ENCODE peak calls at places on chromosomes 7 and 10, in four cellular contexts. One of them, this sample, is unnamed. For H3K36me3, the result is how much of the 10 kb centered on the place peaks cover.

GRCh38 chr10:129843702-129844101 is 120.4 kb downstream of the EBF3 start:
- DNase-seq in stomach: no peak
- DNase-seq in right lobe of liver: no peak
- DNase-seq in heart right ventricle: no peak
- DNase-seq in this sample: no peak

GRCh38 chr7:92735707-92736106 is 100.7 kb downstream of the CDK6 start:
- DNase-seq in stomach: no peak
- DNase-seq in right lobe of liver: no peak
- DNase-seq in heart right ventricle: no peak
- DNase-seq in this sample: no peak

GRCh38 chr7:55055479-55055878 is 36.7 kb downstream of the EGFR start:
- DNase-seq in stomach: no peak
- DNase-seq in right lobe of liver: no peak
- DNase-seq in heart right ventricle: no peak
- DNase-seq in this sample: no peak

GRCh38 chr10:77195101-77195500 is 442.5 kb downstream of the KCNMA1 start:
- DNase-seq in stomach: no peak
- DNase-seq in right lobe of liver: no peak
- DNase-seq in heart right ventricle: no peak
- DNase-seq in this sample: no peak

GRCh38 chr10:118041316-118041715 is 5.4 kb downstream of the RAB11FIP2 start:
- DNase-seq in stomach: no peak
- DNase-seq in right lobe of liver: no peak
- DNase-seq in heart right ventricle: no peak
- DNase-seq in this sample: no peak

GRCh38 chr7:84125654-84126053 is 68.9 kb downstream of the SEMA3A start:
- DNase-seq in stomach: no peak
- DNase-seq in right lobe of liver: no peak
- DNase-seq in heart right ventricle: no peak
- DNase-seq in this sample: no peak

GRCh38 chr10:132364594-132364970 is 32.4 kb upstream of the PWWP2B start:
- DNase-seq in stomach: no peak
- DNase-seq in right lobe of liver: no peak
- DNase-seq in heart right ventricle: no peak
- DNase-seq in this sample: no peak

GRCh38 chr10:103512591-103513382 is 19.3 kb downstream of the NEURL1 start:
- DNase-seq in stomach: peak
- DNase-seq in right lobe of liver: no peak
- DNase-seq in heart right ventricle: no peak
- DNase-seq in this sample: no peak

GRCh38 chr10:106082865-106083264 is 1081.6 kb downstream of the SORCS1 start:
- DNase-seq in stomach: no peak
- DNase-seq in right lobe of liver: no peak
- DNase-seq in heart right ventricle: no peak
- DNase-seq in this sample: no peak

GRCh38 chr10:45582386-45582781 is 90.2 kb downstream of the ZFAND4 start:
- DNase-seq in stomach: no peak
- DNase-seq in right lobe of liver: no peak
- DNase-seq in heart right ventricle: no peak
- DNase-seq in this sample: no peak

GRCh38 chr7:102883098-102883860 is 29.5 kb upstream of the LRRC17 start:
- DNase-seq in stomach: no peak
- DNase-seq in right lobe of liver: no peak
- DNase-seq in heart right ventricle: no peak
- DNase-seq in this sample: no peak

GRCh38 chr10:110007701-110008517 is at the start of gene ADD3:
- DNase-seq in stomach: peak
- DNase-seq in right lobe of liver: peak
- DNase-seq in heart right ventricle: peak
- DNase-seq in this sample: peak

GRCh38 chr10:71253981-71254818 is 41.8 kb downstream of the UNC5B start:
- DNase-seq in stomach: no peak
- DNase-seq in right lobe of liver: no peak
- DNase-seq in heart right ventricle: no peak
- DNase-seq in this sample: no peak

GRCh38 chr7:66205736-66206080 is 574 bp downstream of the TPST1 start:
- DNase-seq in stomach: no peak
- DNase-seq in right lobe of liver: peak
- DNase-seq in heart right ventricle: no peak
- DNase-seq in this sample: no peak

GRCh38 chr7:155811560-155811894 is 736 bp downstream of the SHH start:
- DNase-seq in stomach: peak
- DNase-seq in right lobe of liver: no peak
- DNase-seq in heart right ventricle: no peak
- DNase-seq in this sample: no peak

GRCh38 chr10:70753841-70754621 is 31.1 kb downstream of the TBATA start:
- DNase-seq in stomach: no peak
- DNase-seq in right lobe of liver: no peak
- DNase-seq in heart right ventricle: no peak
- DNase-seq in this sample: no peak

GRCh38 chr10:112222799-112223198 is 39.2 kb upstream of the GPAM start:
- DNase-seq in stomach: no peak
- DNase-seq in right lobe of liver: no peak
- DNase-seq in heart right ventricle: no peak
- DNase-seq in this sample: no peak

GRCh38 chr7:85222522-85222921 is 35.7 kb upstream of the SEMA3D start:
- DNase-seq in stomach: no peak
- DNase-seq in right lobe of liver: no peak
- DNase-seq in heart right ventricle: no peak
- DNase-seq in this sample: no peak

GRCh38 chr10:64959116-64959515 is 1437.9 kb downstream of the REEP3 start:
- DNase-seq in stomach: no peak
- DNase-seq in right lobe of liver: no peak
- DNase-seq in heart right ventricle: no peak
- DNase-seq in this sample: no peak

GRCh38 chr10:125786547-125786946 is 10.9 kb upstream of the MMP21 start:
- DNase-seq in stomach: no peak
- DNase-seq in right lobe of liver: no peak
- DNase-seq in heart right ventricle: no peak
- DNase-seq in this sample: no peak

GRCh38 chr10:70925377-70926214 is 37.2 kb upstream of the PCBD1 start:
- DNase-seq in stomach: peak
- DNase-seq in right lobe of liver: peak
- DNase-seq in heart right ventricle: peak
- DNase-seq in this sample: no peak

GRCh38 chr7:121985476-121985875 is 112.5 kb downstream of the PTPRZ1 start:
- DNase-seq in stomach: no peak
- DNase-seq in right lobe of liver: no peak
- DNase-seq in heart right ventricle: no peak
- DNase-seq in this sample: no peak

GRCh38 chr7:133534816-133535215 is 281.9 kb downstream of the EXOC4 start:
- DNase-seq in stomach: no peak
- DNase-seq in right lobe of liver: no peak
- DNase-seq in heart right ventricle: no peak
- DNase-seq in this sample: no peak

GRCh38 chr10:89367529-89367928 is 10.3 kb upstream of the IFIT1B start:
- DNase-seq in stomach: no peak
- DNase-seq in right lobe of liver: no peak
- DNase-seq in heart right ventricle: no peak
- DNase-seq in this sample: no peak

GRCh38 chr10:84166620-84167288 is 6.8 kb upstream of the GPR15LG start:
- DNase-seq in stomach: no peak
- DNase-seq in right lobe of liver: no peak
- DNase-seq in heart right ventricle: no peak
- DNase-seq in this sample: no peak

GRCh38 chr10:119469325-119469707 is 73.2 kb downstream of the RGS10 start:
- DNase-seq in stomach: no peak
- DNase-seq in right lobe of liver: no peak
- DNase-seq in heart right ventricle: no peak
- DNase-seq in this sample: no peak
- H3K27ac ChIP-seq in stomach: no peak
- H3K27ac ChIP-seq in right lobe of liver: no peak
- H3K27ac ChIP-seq in heart right ventricle: no peak
- H3K27ac ChIP-seq in this sample: no peak

GRCh38 chr10:5283305-5284158 is 81.2 kb upstream of the UCN3 start:
- DNase-seq in stomach: peak
- DNase-seq in right lobe of liver: peak
- DNase-seq in heart right ventricle: peak
- DNase-seq in this sample: no peak

GRCh38 chr10:5284311-5285057 is 80.3 kb upstream of the UCN3 start:
- DNase-seq in stomach: no peak
- DNase-seq in right lobe of liver: no peak
- DNase-seq in heart right ventricle: no peak
- DNase-seq in this sample: no peak

GRCh38 chr10:5282137-5282536 is 82.6 kb upstream of the UCN3 start:
- DNase-seq in stomach: no peak
- DNase-seq in right lobe of liver: no peak
- DNase-seq in heart right ventricle: no peak
- DNase-seq in this sample: peak

GRCh38 chr10:5288359-5288758 is 76.4 kb upstream of the UCN3 start:
- DNase-seq in stomach: no peak
- DNase-seq in right lobe of liver: no peak
- DNase-seq in heart right ventricle: no peak
- DNase-seq in this sample: no peak

GRCh38 chr10:5285186-5285585 is 79.6 kb upstream of the UCN3 start:
- DNase-seq in stomach: no peak
- DNase-seq in right lobe of liver: no peak
- DNase-seq in heart right ventricle: no peak
- DNase-seq in this sample: no peak
- H3K36me3 ChIP-seq in stomach: under half
- H3K36me3 ChIP-seq in right lobe of liver: under half
- H3K36me3 ChIP-seq in heart right ventricle: under half
- H3K36me3 ChIP-seq in this sample: under half

DNA sequence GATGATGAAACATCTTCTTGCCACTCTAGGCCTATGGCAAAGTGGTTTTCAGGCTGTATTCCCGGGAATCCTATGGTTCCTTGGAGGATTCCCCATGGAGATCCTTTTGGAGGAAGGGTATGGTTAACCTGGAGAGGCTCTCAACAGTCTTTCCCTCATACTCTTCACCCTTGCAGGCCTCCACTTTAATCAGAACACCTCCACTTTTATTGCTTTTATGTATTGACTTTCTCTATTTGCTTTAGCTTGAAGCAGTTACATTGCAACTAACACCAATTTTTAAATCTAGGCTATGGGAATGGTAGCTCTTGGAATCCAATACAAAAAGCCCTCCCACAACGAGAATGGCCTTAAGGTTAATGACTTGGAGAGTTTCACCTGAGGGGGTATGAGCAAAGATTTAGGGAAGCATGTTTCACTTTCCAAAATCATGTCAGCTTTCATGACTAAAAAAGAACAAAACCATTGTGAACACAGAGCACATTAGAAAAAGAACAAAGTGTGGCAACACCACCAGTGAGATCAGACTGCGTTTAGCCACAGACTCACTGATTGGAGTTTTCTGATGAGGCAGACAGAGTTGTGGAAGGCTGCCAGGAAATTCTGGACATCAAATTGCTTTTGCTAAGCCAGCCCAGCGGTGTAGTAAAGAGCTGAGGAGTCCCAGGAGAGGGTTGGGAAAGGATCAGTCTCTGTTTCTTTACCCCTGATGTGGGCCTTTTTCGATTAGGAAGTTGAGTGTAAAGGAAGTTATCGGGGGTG is 130.4 kb upstream of the BMPER start:
- DNase-seq in stomach: peak
- DNase-seq in right lobe of liver: no peak
- DNase-seq in heart right ventricle: no peak
- DNase-seq in this sample: peak
- H3K27ac ChIP-seq in stomach: peak
- H3K27ac ChIP-seq in right lobe of liver: no peak
- H3K27ac ChIP-seq in heart right ventricle: peak
- H3K27ac ChIP-seq in this sample: peak

DNA sequence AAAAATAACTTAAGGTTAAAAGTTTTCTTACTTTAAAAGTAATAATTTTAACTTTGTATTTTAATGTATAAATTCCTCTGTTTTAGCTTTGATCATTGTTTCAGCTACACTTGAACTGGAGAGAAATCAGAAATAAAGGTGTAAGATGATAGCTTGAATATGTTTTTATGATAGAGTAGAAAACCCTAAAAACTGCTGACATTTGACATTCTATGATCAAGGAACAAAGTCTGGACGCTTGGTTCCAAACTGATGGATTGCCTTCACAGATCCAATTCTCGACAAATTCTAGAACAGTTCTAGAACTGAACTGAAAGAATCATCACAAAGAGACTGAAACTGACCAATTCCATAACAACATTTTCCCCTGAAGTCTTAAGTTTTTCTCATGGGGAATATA is at the start of gene ANKRD61:
- DNase-seq in stomach: no peak
- DNase-seq in right lobe of liver: no peak
- DNase-seq in heart right ventricle: no peak
- DNase-seq in this sample: no peak
- H3K36me3 ChIP-seq in stomach: half or more
- H3K36me3 ChIP-seq in right lobe of liver: half or more
- H3K36me3 ChIP-seq in heart right ventricle: under half
- H3K36me3 ChIP-seq in this sample: half or more

DNA sequence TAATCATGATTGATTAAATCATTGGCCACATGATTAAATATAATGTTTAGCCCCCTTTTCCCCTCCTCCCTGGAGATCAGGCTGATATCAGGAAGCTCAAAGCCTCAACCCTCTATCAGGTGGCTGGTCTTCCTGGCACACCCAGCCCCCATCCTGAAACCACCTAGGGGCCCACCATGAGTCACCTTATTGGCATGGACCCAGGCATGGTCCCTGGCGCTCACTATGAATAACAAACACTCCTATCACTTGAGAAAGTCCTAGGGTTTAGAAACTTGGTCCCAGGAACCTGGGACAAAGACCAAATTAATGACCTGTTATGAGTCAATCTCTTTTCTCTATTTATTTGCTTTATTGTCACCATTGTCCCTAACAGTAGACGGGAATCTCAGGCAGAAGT is 599.7 kb upstream of the C7orf33 start:
- DNase-seq in stomach: no peak
- DNase-seq in right lobe of liver: no peak
- DNase-seq in heart right ventricle: no peak
- DNase-seq in this sample: no peak
- H3K27ac ChIP-seq in stomach: no peak
- H3K27ac ChIP-seq in right lobe of liver: no peak
- H3K27ac ChIP-seq in heart right ventricle: no peak
- H3K27ac ChIP-seq in this sample: no peak

DNA sequence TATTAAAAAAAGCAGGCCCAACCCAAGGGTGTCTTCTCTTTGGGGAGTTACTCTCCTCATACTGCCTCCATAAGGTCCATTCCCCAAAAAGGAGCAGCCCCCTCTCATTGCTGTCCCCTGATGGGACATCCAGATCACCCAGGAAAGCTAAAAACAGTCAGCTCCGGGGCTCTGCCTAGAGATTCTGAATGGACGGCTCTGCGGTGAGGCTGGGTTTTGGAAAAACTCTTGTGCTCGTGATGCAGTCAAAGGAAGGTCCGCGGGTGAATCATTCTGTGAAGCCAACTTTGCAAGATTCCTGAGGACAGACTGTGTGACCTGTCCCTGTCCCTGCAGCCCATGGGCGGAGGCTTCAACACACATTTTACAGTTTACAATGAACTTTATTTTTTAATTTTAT is 351.5 kb downstream of the TYW1 start:
- DNase-seq in stomach: no peak
- DNase-seq in right lobe of liver: no peak
- DNase-seq in heart right ventricle: no peak
- DNase-seq in this sample: no peak
- H3K36me3 ChIP-seq in stomach: under half
- H3K36me3 ChIP-seq in right lobe of liver: under half
- H3K36me3 ChIP-seq in heart right ventricle: under half
- H3K36me3 ChIP-seq in this sample: under half

GRCh38 chr10:22824984-22825383 is 102.9 kb upstream of the ARMC3 start:
- DNase-seq in stomach: no peak
- DNase-seq in right lobe of liver: no peak
- DNase-seq in heart right ventricle: no peak
- DNase-seq in this sample: no peak
- H3K27ac ChIP-seq in stomach: no peak
- H3K27ac ChIP-seq in right lobe of liver: no peak
- H3K27ac ChIP-seq in heart right ventricle: no peak
- H3K27ac ChIP-seq in this sample: no peak

GRCh38 chr7:140610204-140611165 is 30.1 kb downstream of the DENND2A start:
- DNase-seq in stomach: no peak
- DNase-seq in right lobe of liver: no peak
- DNase-seq in heart right ventricle: peak
- DNase-seq in this sample: no peak
- H3K36me3 ChIP-seq in stomach: under half
- H3K36me3 ChIP-seq in right lobe of liver: under half
- H3K36me3 ChIP-seq in heart right ventricle: under half
- H3K36me3 ChIP-seq in this sample: under half

This sample was measured in left lung.